ENCODE peak calls at places on chromosomes 13 and 19, in five cellular contexts. N is COR-L47; L is frontal cortex; H is stimulated activated CD8-positive, alpha-beta memory T cell treated with anti-CD3 and anti-CD28 coated beads, Interleukin-12 subunit alpha, Interleukin-12 subunit beta, amount 100 ng/mL, for 4 hours; V is cardiac muscle cell. X is an unnamed sample.

GRCh38 chr13:51727634-51728274 is 76.2 kb downstream of the DHRS12 start:
- DNase-seq in L (peak), V (peak), N (no peak), H (no peak), X (no peak)

GRCh38 chr13:80400164-80400767 is 59.3 kb upstream of the SPRY2 start:
- DNase-seq in V (no peak), L (no peak), N (peak), H (no peak), X (no peak)

GRCh38 chr13:101289764-101290163 is 126.5 kb downstream of the NALCN start:
- DNase-seq in H (no peak), L (no peak), N (peak), V (peak), X (no peak)

GRCh38 chr19:47742636-47743035 is 2.7 kb upstream of the NOP53 start:
- DNase-seq in N (no peak), V (peak), L (no peak), H (no peak), X (no peak)

GRCh38 chr13:49292742-49293498 is 45.2 kb downstream of the CDADC1 start:
- DNase-seq in L (no peak), V (peak), N (peak), H (no peak), X (no peak)

GRCh38 chr19:48444129-48444932 is 1.5 kb upstream of the GRWD1 start:
- DNase-seq in V (no peak), H (no peak), L (no peak), N (no peak), X (peak)

GRCh38 chr13:27172495-27172842 is 858 bp upstream of the USP12 start:
- DNase-seq in N (no peak), L (peak), V (no peak), H (no peak), X (no peak)

GRCh38 chr19:4375620-4376228 is 24.6 kb downstream of the SH3GL1 start:
- DNase-seq in H (no peak), L (no peak), N (no peak), V (peak), X (no peak)

GRCh38 chr13:77386880-77387606 is 60.1 kb upstream of the MYCBP2 start:
- DNase-seq in V (peak), H (no peak), L (no peak), N (no peak), X (no peak)

GRCh38 chr13:26568132-26568815 is 10.8 kb downstream of the WASF3 start:
- DNase-seq in N (no peak), L (no peak), V (no peak), H (no peak), X (no peak)

GRCh38 chr19:1133471-1133929 is 29.7 kb downstream of the GPX4 start:
- DNase-seq in N (no peak), L (no peak), V (peak), H (peak), X (peak)

GRCh38 chr13:114124921-114125320 is 7.5 kb downstream of the RASA3 start:
- DNase-seq in L (no peak), N (no peak), V (peak), H (peak), X (no peak)

GRCh38 chr19:35727053-35727955 is 9.5 kb downstream of the KMT2B start:
- DNase-seq in N (no peak), H (no peak), V (no peak), L (no peak), X (no peak)

GRCh38 chr13:36430247-36431203 is 1.8 kb upstream of the CCNA1 start:
- DNase-seq in H (no peak), N (no peak), V (peak), L (no peak), X (no peak)

GRCh38 chr13:59680429-59681024 is 483.2 kb downstream of the DIAPH3 start:
- DNase-seq in V (peak), L (no peak), H (no peak), N (no peak), X (no peak)

GRCh38 chr13:114077938-114078335 is 54.5 kb downstream of the RASA3 start:
- DNase-seq in N (peak), H (no peak), V (peak), L (peak), X (no peak)

GRCh38 chr13:26929971-26930730 is 169.6 kb upstream of the GPR12 start:
- DNase-seq in H (peak), V (peak), N (peak), L (peak), X (peak)

GRCh38 chr19:39996218-39996810 is 546 bp upstream of the ZNF546 start:
- DNase-seq in V (peak), N (peak), L (peak), H (no peak), X (peak)

GRCh38 chr13:87331178-87331577 is 340.0 kb upstream of the SLITRK5 start:
- DNase-seq in H (no peak), L (no peak), N (no peak), V (no peak), X (no peak)

GRCh38 chr13:69856331-69856730 is 251.3 kb upstream of the ATXN8OS start:
- DNase-seq in H (no peak), L (no peak), N (no peak), V (no peak), X (no peak)